ENCODE peak calls at places on chromosomes 13 and 19, in five cellular contexts. E, L, S, P and B are unnamed samples.

GRCh38 chr19:10086904-10087256 is 763 bp downstream of the SHFL start:
- DNase-seq in E (no peak), L (no peak), S (peak), P (no peak), B (no peak)

GRCh38 chr13:97753269-97753668 is 200.2 kb upstream of the IPO5 start:
- DNase-seq in E (no peak), L (no peak), S (no peak), P (no peak), B (no peak)

GRCh38 chr13:112931028-112931934 is 37.7 kb upstream of the MCF2L start:
- DNase-seq in E (peak), L (no peak), S (peak), P (peak), B (peak)

GRCh38 chr19:54434112-54434861 is 14.7 kb upstream of the LENG8 start:
- DNase-seq in E (no peak), L (no peak), S (no peak), P (no peak), B (no peak)

GRCh38 chr13:109389456-109389855 is 396.9 kb downstream of the IRS2 start:
- DNase-seq in E (no peak), L (no peak), S (no peak), P (no peak), B (no peak)

GRCh38 chr19:28154077-28154476 is 1058.9 kb downstream of the UQCRFS1 start:
- DNase-seq in E (no peak), L (no peak), S (no peak), P (no peak), B (no peak)

GRCh38 chr19:18650468-18651001 is 13.7 kb downstream of the KLHL26 start:
- DNase-seq in E (no peak), L (no peak), S (peak), P (no peak), B (no peak)

GRCh38 chr13:32902898-32903297 is 113.3 kb upstream of the KL start:
- DNase-seq in E (no peak), L (no peak), S (no peak), P (no peak), B (peak)

GRCh38 chr13:113413898-113414282 is 39.4 kb downstream of the ADPRHL1 start:
- DNase-seq in E (no peak), L (no peak), S (no peak), P (no peak), B (no peak)

DNA sequence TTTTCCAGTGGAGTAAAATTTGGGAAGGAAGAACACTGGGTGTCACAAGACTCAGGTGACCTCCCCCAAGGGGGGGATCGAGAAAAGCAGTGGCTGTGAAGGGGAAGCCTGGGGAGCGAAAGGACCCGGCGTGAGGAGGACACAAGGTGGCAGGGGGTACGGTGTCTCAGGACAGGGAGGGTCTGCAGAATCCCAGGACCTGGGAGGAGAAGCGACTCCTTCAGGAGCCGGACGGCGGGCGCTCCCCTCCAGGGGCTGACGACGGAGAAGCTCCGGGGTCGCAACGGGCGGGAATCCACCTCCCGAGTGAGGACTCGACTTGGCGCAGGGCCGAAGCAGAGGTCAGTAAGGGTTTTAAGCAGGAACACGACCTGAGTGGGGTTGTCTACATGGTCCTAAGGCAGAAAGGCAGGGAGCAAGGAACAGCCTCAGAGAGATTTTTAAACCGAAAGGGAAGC is 529 bp downstream of the ZNF836 start:
- DNase-seq in E (no peak), L (no peak), S (no peak), P (no peak), B (peak)
- TF ChIP-seq ESRRA in E (no peak), L (no peak), S (no peak), P (no peak), B (no peak)

GRCh38 chr19:33946535-33947323 is 150.1 kb downstream of the KCTD15 start:
- DNase-seq in E (no peak), L (no peak), S (no peak), P (peak), B (no peak)
- TF ChIP-seq ESRRA in E (no peak), L (no peak), S (no peak), P (no peak), B (no peak)

GRCh38 chr13:85806553-85807175 is 7.4 kb upstream of the SLITRK6 start:
- DNase-seq in E (peak), L (no peak), S (peak), P (peak), B (no peak)
- TF ChIP-seq ESRRA in E (no peak), L (no peak), S (no peak), P (no peak), B (no peak)

GRCh38 chr13:21360463-21360862 is 98.6 kb downstream of the ZDHHC20 start:
- DNase-seq in E (no peak), L (no peak), S (no peak), P (no peak), B (no peak)

GRCh38 chr13:21359855-21360254 is 99.2 kb downstream of the ZDHHC20 start:
- DNase-seq in E (no peak), L (no peak), S (no peak), P (no peak), B (no peak)

GRCh38 chr13:21364357-21364756 is 94.7 kb downstream of the ZDHHC20 start:
- DNase-seq in E (no peak), L (no peak), S (no peak), P (no peak), B (no peak)

GRCh38 chr13:21361706-21362105 is 97.4 kb downstream of the ZDHHC20 start:
- DNase-seq in E (no peak), L (no peak), S (no peak), P (no peak), B (no peak)

GRCh38 chr13:21361123-21361522 is 98.0 kb downstream of the ZDHHC20 start:
- DNase-seq in E (no peak), L (no peak), S (no peak), P (no peak), B (no peak)
- TF ChIP-seq ESRRA in E (no peak), L (no peak), S (no peak), P (no peak), B (no peak)